ENCODE peak calls at places on chromosome 13, in eight cellular contexts. A is ovary, P is fibroblast of lung, B is hepatocyte, X is heart left ventricle, H is bronchial epithelial cell, M is epithelial cell of esophagus, I is endodermal cell. D is an unnamed sample.

GRCh38 chr13:22193070-22193469 is 522.2 kb downstream of the FGF9 start:
- DNase-seq in A (no peak), P (no peak), B (no peak), X (no peak), H (no peak), M (no peak), I (no peak), D (no peak)

GRCh38 chr13:80118507-80118906 is 222.4 kb downstream of the SPRY2 start:
- DNase-seq in A (no peak), P (no peak), B (no peak), X (no peak), H (no peak), M (no peak), I (no peak), D (no peak)

GRCh38 chr13:107534548-107534947 is 680.8 kb downstream of the LIG4 start:
- DNase-seq in A (no peak), P (no peak), B (no peak), X (no peak), H (no peak), M (no peak), I (no peak), D (no peak)

GRCh38 chr13:51729853-51730553 is 74.0 kb downstream of the DHRS12 start:
- DNase-seq in A (peak), P (peak), B (peak), X (peak), H (peak), M (peak), I (no peak), D (peak)

GRCh38 chr13:113043931-113044330 is 61.7 kb upstream of the F7 start:
- DNase-seq in A (no peak), P (no peak), B (no peak), X (no peak), H (no peak), M (no peak), I (no peak), D (no peak)

GRCh38 chr13:21402586-21403307 is 56.4 kb downstream of the ZDHHC20 start:
- DNase-seq in A (no peak), P (peak), B (no peak), X (no peak), H (peak), M (peak), I (no peak), D (peak)

GRCh38 chr13:79898202-79898826 is 417.4 kb downstream of the NDFIP2 start:
- DNase-seq in A (no peak), P (no peak), B (no peak), X (no peak), H (no peak), M (no peak), I (no peak), D (no peak)

GRCh38 chr13:32902898-32903297 is 113.3 kb upstream of the KL start:
- DNase-seq in A (peak), P (peak), B (no peak), X (peak), H (no peak), M (no peak), I (peak), D (no peak)

GRCh38 chr13:101751488-101751887 is 299.0 kb downstream of the ITGBL1 start:
- DNase-seq in A (no peak), P (peak), B (peak), X (no peak), H (peak), M (peak), I (no peak), D (no peak)

GRCh38 chr13:37648604-37649003 is 50.0 kb upstream of the POSTN start:
- DNase-seq in A (no peak), P (peak), B (no peak), X (no peak), H (peak), M (peak), I (no peak), D (no peak)

GRCh38 chr13:20475927-20476691 is 49.5 kb downstream of the CRYL1 start:
- DNase-seq in A (no peak), P (no peak), B (peak), X (no peak), H (no peak), M (no peak), I (peak), D (no peak)

GRCh38 chr13:78100481-78100880 is 181.8 kb upstream of the EDNRB start:
- DNase-seq in A (no peak), P (no peak), B (no peak), X (no peak), H (no peak), M (peak), I (no peak), D (no peak)

GRCh38 chr13:109348514-109349340 is 437.7 kb downstream of the IRS2 start:
- DNase-seq in A (no peak), P (peak), B (no peak), X (no peak), H (peak), M (peak), I (no peak), D (no peak)

GRCh38 chr13:26517931-26518330 is 39.6 kb upstream of the WASF3 start:
- DNase-seq in A (no peak), P (no peak), B (no peak), X (no peak), H (no peak), M (no peak), I (no peak), D (no peak)

GRCh38 chr13:100668408-100668807 is 6.2 kb downstream of the TMTC4 start:
- DNase-seq in A (no peak), P (no peak), B (no peak), X (no peak), H (peak), M (peak), I (no peak), D (peak)

GRCh38 chr13:93425411-93425810 is 198.8 kb downstream of the GPC6 start:
- DNase-seq in A (no peak), P (no peak), B (no peak), X (no peak), H (no peak), M (no peak), I (no peak), D (peak)

GRCh38 chr13:78426183-78426582 is 177.2 kb downstream of the POU4F1 start:
- DNase-seq in A (no peak), P (no peak), B (no peak), X (no peak), H (no peak), M (no peak), I (no peak), D (no peak)

GRCh38 chr13:99806671-99807070 is 164.9 kb downstream of the ZIC5 start:
- DNase-seq in A (no peak), P (no peak), B (no peak), X (no peak), H (no peak), M (no peak), I (no peak), D (no peak)

GRCh38 chr13:83940742-83941141 is 58.5 kb upstream of the SLITRK1 start:
- DNase-seq in A (no peak), P (peak), B (no peak), X (no peak), H (peak), M (peak), I (no peak), D (no peak)

GRCh38 chr13:36288794-36289391 is 8.7 kb downstream of the CCDC169 start:
- DNase-seq in A (no peak), P (no peak), B (no peak), X (no peak), H (no peak), M (no peak), I (no peak), D (no peak)

GRCh38 chr13:25135896-25136295 is 36.2 kb downstream of the AMER2 start:
- DNase-seq in A (no peak), P (no peak), B (no peak), X (no peak), H (no peak), M (no peak), I (no peak), D (no peak)

GRCh38 chr13:23715762-23716235 is 145.6 kb downstream of the TNFRSF19 start:
- DNase-seq in A (no peak), P (no peak), B (peak), X (no peak), H (no peak), M (peak), I (peak), D (no peak)

GRCh38 chr13:73778242-73778864 is 355.9 kb downstream of the KLF12 start:
- DNase-seq in A (no peak), P (no peak), B (peak), X (no peak), H (peak), M (peak), I (no peak), D (no peak)

GRCh38 chr13:94548382-94549240 is 47.3 kb downstream of the TGDS start:
- DNase-seq in A (peak), P (peak), B (peak), X (peak), H (peak), M (peak), I (peak), D (no peak)

GRCh38 chr13:107441279-107441678 is 774.1 kb downstream of the LIG4 start:
- DNase-seq in A (no peak), P (peak), B (no peak), X (no peak), H (no peak), M (peak), I (no peak), D (peak)

GRCh38 chr13:75151081-75151643 is 330.8 kb downstream of the TBC1D4 start:
- DNase-seq in A (no peak), P (peak), B (no peak), X (no peak), H (no peak), M (no peak), I (no peak), D (peak)

GRCh38 chr13:75153834-75154233 is 328.1 kb downstream of the TBC1D4 start:
- DNase-seq in A (no peak), P (peak), B (no peak), X (no peak), H (no peak), M (no peak), I (no peak), D (no peak)

GRCh38 chr13:75149781-75150180 is 332.2 kb downstream of the TBC1D4 start:
- DNase-seq in A (no peak), P (no peak), B (no peak), X (no peak), H (no peak), M (no peak), I (no peak), D (no peak)

GRCh38 chr13:75153386-75153785 is 328.6 kb downstream of the TBC1D4 start:
- DNase-seq in A (no peak), P (no peak), B (no peak), X (no peak), H (no peak), M (no peak), I (no peak), D (no peak)
- TF ChIP-seq CTCF in A (no peak), P (no peak), B (no peak), X (no peak), H (no peak), M (no peak), I (no peak), D (no peak)

GRCh38 chr13:111469916-111470506 is 149.6 kb downstream of the TEX29 start:
- DNase-seq in A (no peak), P (no peak), B (no peak), X (no peak), H (no peak), M (no peak), I (no peak), D (no peak)

GRCh38 chr13:111470933-111471332 is 150.5 kb downstream of the TEX29 start:
- DNase-seq in A (no peak), P (no peak), B (no peak), X (no peak), H (no peak), M (no peak), I (no peak), D (no peak)

GRCh38 chr13:111469450-111469849 is 149.0 kb downstream of the TEX29 start:
- DNase-seq in A (no peak), P (no peak), B (no peak), X (no peak), H (no peak), M (no peak), I (no peak), D (no peak)

GRCh38 chr13:111468037-111468959 is 147.9 kb downstream of the TEX29 start:
- DNase-seq in A (no peak), P (no peak), B (no peak), X (no peak), H (no peak), M (no peak), I (no peak), D (no peak)

GRCh38 chr13:111467111-111467890 is 146.9 kb downstream of the TEX29 start:
- DNase-seq in A (no peak), P (no peak), B (no peak), X (no peak), H (no peak), M (no peak), I (no peak), D (no peak)
- H3K4me3 ChIP-seq in A (no peak), P (no peak), B (no peak), X (no peak), H (no peak), M (no peak), I (no peak), D (no peak)

DNA sequence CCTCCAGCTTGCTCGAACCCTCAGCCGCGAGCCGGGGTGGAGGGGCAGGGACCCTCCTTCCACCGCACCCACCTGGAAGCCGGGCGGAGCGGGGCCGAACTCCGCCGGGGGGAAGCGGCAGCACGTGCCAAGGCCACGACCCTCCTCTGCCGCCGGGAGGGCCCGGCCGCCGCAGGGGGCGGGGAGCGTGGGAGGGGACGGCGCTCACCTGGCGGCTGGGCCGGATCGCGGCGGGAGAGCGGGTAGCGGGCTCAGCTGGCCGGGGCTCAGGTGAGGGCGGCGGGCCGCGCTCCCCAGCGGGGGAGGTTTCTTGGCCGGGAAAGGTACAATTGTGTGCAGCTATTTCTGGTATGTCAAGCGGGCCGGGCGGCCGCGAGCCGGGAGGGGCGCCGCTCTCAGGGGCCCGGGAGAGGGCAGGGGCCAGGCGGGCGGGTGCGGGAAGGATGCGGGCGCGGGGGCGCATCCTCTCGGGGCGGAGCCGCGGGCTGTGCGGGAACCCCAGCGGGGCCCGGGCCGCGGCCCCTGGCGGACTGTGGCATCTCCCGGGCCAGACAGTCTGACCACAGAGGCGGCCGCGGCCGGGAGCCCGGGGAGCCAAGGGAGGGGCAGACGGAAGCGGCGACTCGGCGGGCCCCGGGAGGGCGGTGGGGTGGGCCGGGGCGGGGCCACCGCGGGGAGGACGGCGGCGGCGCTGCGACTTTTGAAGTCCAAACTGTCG is at the start of gene LMO7:
- DNase-seq in A (peak), P (no peak), B (peak), X (peak), H (no peak), M (peak), I (peak), D (no peak)
- TF ChIP-seq CTCF in A (peak), P (no peak), B (no peak), X (no peak), H (no peak), M (no peak), I (no peak), D (no peak)

GRCh38 chr13:75038315-75038881 is 443.6 kb downstream of the TBC1D4 start:
- DNase-seq in A (no peak), P (no peak), B (no peak), X (no peak), H (no peak), M (no peak), I (no peak), D (no peak)
- H3K4me3 ChIP-seq in A (no peak), P (no peak), B (no peak), X (no peak), H (no peak), M (no peak), I (no peak), D (no peak)

GRCh38 chr13:30257433-30258099 is 49.8 kb downstream of the KATNAL1 start:
- DNase-seq in A (no peak), P (no peak), B (peak), X (peak), H (no peak), M (no peak), I (peak), D (peak)

GRCh38 chr13:30255696-30256095 is 51.7 kb downstream of the KATNAL1 start:
- DNase-seq in A (no peak), P (peak), B (no peak), X (no peak), H (peak), M (no peak), I (no peak), D (no peak)

GRCh38 chr13:30253830-30254229 is 53.5 kb downstream of the KATNAL1 start:
- DNase-seq in A (no peak), P (no peak), B (no peak), X (no peak), H (no peak), M (no peak), I (no peak), D (no peak)

DNA sequence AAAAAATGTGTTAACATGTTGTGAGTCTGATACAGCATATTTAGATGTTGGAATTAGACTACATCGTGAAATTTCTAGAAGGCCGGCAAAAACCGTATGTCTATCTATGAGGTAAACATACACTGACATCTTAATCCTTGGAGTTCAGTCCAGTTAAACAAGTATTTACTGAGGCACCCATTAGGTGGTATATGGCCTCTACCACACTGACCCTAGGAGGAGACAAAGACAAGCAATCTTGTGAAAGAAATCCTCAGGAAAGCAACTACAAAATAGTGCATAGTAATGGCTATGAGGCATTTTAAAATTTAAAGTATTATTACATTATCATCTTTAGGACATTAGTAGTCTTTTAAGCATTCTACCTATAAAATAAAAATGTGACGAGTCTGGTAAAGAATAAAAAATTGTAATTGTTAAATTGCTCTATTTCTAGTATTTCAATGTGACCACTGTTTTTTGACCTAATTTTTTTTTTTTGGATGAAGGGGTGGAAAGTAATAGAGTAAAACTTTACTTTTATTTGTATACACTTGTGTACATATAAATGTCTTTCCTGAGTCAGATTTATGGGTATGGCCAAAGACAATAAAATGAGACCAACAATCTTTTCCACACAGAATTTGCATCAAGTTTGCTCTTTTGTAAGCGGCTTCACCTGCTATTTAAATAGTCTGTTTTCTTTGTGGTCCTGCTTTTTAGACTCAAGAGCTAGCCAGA is 50.5 kb downstream of the KATNAL1 start:
- DNase-seq in A (no peak), P (peak), B (peak), X (no peak), H (no peak), M (no peak), I (no peak), D (no peak)
- TF ChIP-seq CTCF in A (no peak), P (no peak), B (peak), X (no peak), H (no peak), M (no peak), I (peak), D (peak)

GRCh38 chr13:85693889-85694511 is 105.2 kb downstream of the SLITRK6 start:
- DNase-seq in A (no peak), P (peak), B (peak), X (no peak), H (peak), M (peak), I (peak), D (no peak)
- H3K4me3 ChIP-seq in A (no peak), P (no peak), B (no peak), X (no peak), H (no peak), M (no peak), I (no peak), D (no peak)

D was measured in kidney epithelial cell.